ENCODE peak calls at places on chromosome X, in ten cellular contexts. One of them, this sample, is unnamed.
A peak's percentile ranks its signal among the peaks of the same experiment; 100 is the strongest.

GRCh38 chrX:109871489-109871888 is 131.4 kb upstream of the TMEM164 start:
- DNase-seq in sigmoid colon: no peak
- DNase-seq in mucosa of descending colon: no peak
- DNase-seq in CD8-positive, alpha-beta T cell: no peak
- DNase-seq in cardiac muscle cell: no peak
- DNase-seq in stomach: no peak
- DNase-seq in heart right ventricle: no peak
- DNase-seq in right atrium auricular region: no peak
- DNase-seq in left ventricle myocardium inferior: no peak
- DNase-seq in IMR-90: no peak
- DNase-seq in this sample: no peak

GRCh38 chrX:13845721-13846378 is 29.0 kb upstream of the GPM6B start:
- DNase-seq in cardiac muscle cell: no peak
- DNase-seq in sigmoid colon: no peak
- DNase-seq in heart right ventricle: no peak
- DNase-seq in mucosa of descending colon: no peak
- DNase-seq in stomach: no peak
- DNase-seq in left ventricle myocardium inferior: no peak
- DNase-seq in CD8-positive, alpha-beta T cell: no peak
- DNase-seq in IMR-90: no peak
- DNase-seq in right atrium auricular region: no peak
- DNase-seq in this sample: no peak

GRCh38 chrX:107849747-107850478 is 24.2 kb downstream of the MID2 start:
- DNase-seq in IMR-90: no peak
- DNase-seq in sigmoid colon: no peak
- DNase-seq in left ventricle myocardium inferior: no peak
- DNase-seq in mucosa of descending colon: no peak
- DNase-seq in CD8-positive, alpha-beta T cell: no peak
- DNase-seq in heart right ventricle: no peak
- DNase-seq in right atrium auricular region: no peak
- DNase-seq in cardiac muscle cell: no peak
- DNase-seq in stomach: no peak
- DNase-seq in this sample: no peak

GRCh38 chrX:20066968-20067708 is 49.6 kb downstream of the MAP7D2 start:
- DNase-seq in mucosa of descending colon: no peak
- DNase-seq in right atrium auricular region: no peak
- DNase-seq in CD8-positive, alpha-beta T cell: peak; percentile 6
- DNase-seq in sigmoid colon: no peak
- DNase-seq in IMR-90: peak; percentile 70
- DNase-seq in left ventricle myocardium inferior: no peak
- DNase-seq in heart right ventricle: no peak
- DNase-seq in stomach: no peak
- DNase-seq in cardiac muscle cell: peak; percentile 19
- DNase-seq in this sample: no peak

GRCh38 chrX:137354851-137355250 is 211.1 kb upstream of the ZIC3 start:
- DNase-seq in CD8-positive, alpha-beta T cell: no peak
- DNase-seq in sigmoid colon: no peak
- DNase-seq in heart right ventricle: no peak
- DNase-seq in cardiac muscle cell: no peak
- DNase-seq in stomach: no peak
- DNase-seq in IMR-90: no peak
- DNase-seq in right atrium auricular region: no peak
- DNase-seq in mucosa of descending colon: no peak
- DNase-seq in left ventricle myocardium inferior: no peak
- DNase-seq in this sample: no peak

GRCh38 chrX:80808854-80809493 is 703 bp downstream of the BRWD3 start:
- DNase-seq in cardiac muscle cell: peak; percentile 10
- DNase-seq in heart right ventricle: peak; percentile 6
- DNase-seq in stomach: no peak
- DNase-seq in left ventricle myocardium inferior: no peak
- DNase-seq in IMR-90: no peak
- DNase-seq in right atrium auricular region: no peak
- DNase-seq in mucosa of descending colon: peak; percentile 48
- DNase-seq in CD8-positive, alpha-beta T cell: peak; percentile 31
- DNase-seq in sigmoid colon: peak; percentile 70
- DNase-seq in this sample: no peak

GRCh38 chrX:13076176-13076956 is 31.9 kb upstream of the FAM9C start:
- DNase-seq in cardiac muscle cell: no peak
- DNase-seq in CD8-positive, alpha-beta T cell: no peak
- DNase-seq in sigmoid colon: no peak
- DNase-seq in left ventricle myocardium inferior: no peak
- DNase-seq in IMR-90: peak; percentile 51
- DNase-seq in mucosa of descending colon: no peak
- DNase-seq in heart right ventricle: no peak
- DNase-seq in stomach: no peak
- DNase-seq in right atrium auricular region: no peak
- DNase-seq in this sample: no peak

GRCh38 chrX:2701600-2701999 is 10.5 kb downstream of the CD99 start:
- DNase-seq in left ventricle myocardium inferior: peak; percentile 64
- DNase-seq in mucosa of descending colon: no peak
- DNase-seq in heart right ventricle: peak; percentile 43
- DNase-seq in right atrium auricular region: no peak
- DNase-seq in IMR-90: no peak
- DNase-seq in stomach: no peak
- DNase-seq in cardiac muscle cell: peak; percentile 81
- DNase-seq in sigmoid colon: no peak
- DNase-seq in CD8-positive, alpha-beta T cell: no peak
- DNase-seq in this sample: no peak

GRCh38 chrX:64894454-64895038 is 81.7 kb downstream of the ZC4H2 start:
- DNase-seq in sigmoid colon: no peak
- DNase-seq in stomach: peak; percentile 48
- DNase-seq in IMR-90: peak; percentile 5
- DNase-seq in left ventricle myocardium inferior: no peak
- DNase-seq in cardiac muscle cell: peak; percentile 56
- DNase-seq in heart right ventricle: no peak
- DNase-seq in right atrium auricular region: no peak
- DNase-seq in CD8-positive, alpha-beta T cell: peak; percentile 17
- DNase-seq in mucosa of descending colon: peak; percentile 50
- DNase-seq in this sample: no peak

GRCh38 chrX:39688576-39689373 is 409.0 kb downstream of the BCOR start:
- DNase-seq in left ventricle myocardium inferior: peak; percentile 73
- DNase-seq in cardiac muscle cell: peak; percentile 93
- DNase-seq in right atrium auricular region: no peak
- DNase-seq in mucosa of descending colon: peak; percentile 82
- DNase-seq in sigmoid colon: peak; percentile 76
- DNase-seq in heart right ventricle: peak; percentile 60
- DNase-seq in stomach: peak; percentile 75
- DNase-seq in CD8-positive, alpha-beta T cell: no peak
- DNase-seq in IMR-90: peak; percentile 7
- DNase-seq in this sample: peak; percentile 65

GRCh38 chrX:38704146-38704882 is 96.9 kb upstream of the MID1IP1 start:
- DNase-seq in CD8-positive, alpha-beta T cell: no peak
- DNase-seq in heart right ventricle: no peak
- DNase-seq in cardiac muscle cell: no peak
- DNase-seq in mucosa of descending colon: no peak
- DNase-seq in stomach: no peak
- DNase-seq in IMR-90: no peak
- DNase-seq in sigmoid colon: no peak
- DNase-seq in left ventricle myocardium inferior: no peak
- DNase-seq in right atrium auricular region: no peak
- DNase-seq in this sample: no peak

GRCh38 chrX:130108647-130109428 is 1.5 kb downstream of the ELF4 start:
- DNase-seq in IMR-90: no peak
- DNase-seq in CD8-positive, alpha-beta T cell: peak; percentile 41
- DNase-seq in cardiac muscle cell: no peak
- DNase-seq in sigmoid colon: no peak
- DNase-seq in heart right ventricle: no peak
- DNase-seq in mucosa of descending colon: peak; percentile 78
- DNase-seq in right atrium auricular region: no peak
- DNase-seq in stomach: no peak
- DNase-seq in left ventricle myocardium inferior: peak; percentile 39
- DNase-seq in this sample: peak; percentile 72

GRCh38 chrX:109839694-109840358 is 106.8 kb upstream of the ACSL4 start:
- DNase-seq in mucosa of descending colon: no peak
- DNase-seq in cardiac muscle cell: no peak
- DNase-seq in sigmoid colon: peak; percentile 64
- DNase-seq in CD8-positive, alpha-beta T cell: no peak
- DNase-seq in IMR-90: no peak
- DNase-seq in left ventricle myocardium inferior: peak; percentile 13
- DNase-seq in stomach: no peak
- DNase-seq in right atrium auricular region: no peak
- DNase-seq in heart right ventricle: no peak
- DNase-seq in this sample: no peak

GRCh38 chrX:37995428-37995827 is 10.9 kb upstream of the SYTL5 start:
- DNase-seq in heart right ventricle: no peak
- DNase-seq in stomach: no peak
- DNase-seq in sigmoid colon: no peak
- DNase-seq in right atrium auricular region: no peak
- DNase-seq in IMR-90: no peak
- DNase-seq in cardiac muscle cell: no peak
- DNase-seq in left ventricle myocardium inferior: no peak
- DNase-seq in mucosa of descending colon: no peak
- DNase-seq in CD8-positive, alpha-beta T cell: no peak
- DNase-seq in this sample: no peak

GRCh38 chrX:140091276-140091886 is 126.1 kb upstream of the CXorf66 start:
- DNase-seq in left ventricle myocardium inferior: peak; percentile 25
- DNase-seq in right atrium auricular region: no peak
- DNase-seq in heart right ventricle: no peak
- DNase-seq in mucosa of descending colon: peak; percentile 36
- DNase-seq in cardiac muscle cell: peak; percentile 48
- DNase-seq in sigmoid colon: peak; percentile 60
- DNase-seq in IMR-90: no peak
- DNase-seq in stomach: peak; percentile 36
- DNase-seq in CD8-positive, alpha-beta T cell: no peak
- DNase-seq in this sample: peak; percentile 45

DNA sequence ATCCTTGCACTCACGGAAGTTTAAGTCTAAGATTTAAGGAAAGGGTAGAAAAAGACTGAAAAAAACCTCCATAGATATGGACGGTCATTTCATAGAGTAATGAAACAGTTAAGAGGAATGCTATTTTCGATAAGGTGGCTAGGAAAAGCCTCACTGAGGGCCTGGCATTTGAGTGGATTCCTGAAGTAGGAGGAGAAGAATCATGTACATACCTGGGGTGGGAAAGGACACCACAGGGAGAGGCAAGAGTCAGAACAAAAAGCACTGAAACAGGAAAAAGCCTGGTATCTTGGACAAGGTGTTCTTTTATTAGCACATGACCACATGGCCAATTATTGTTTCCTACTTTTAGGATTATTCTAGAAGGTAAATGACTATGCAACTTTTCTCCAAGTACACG is 547.2 kb upstream of the DIPK2B start:
- DNase-seq in stomach: no peak
- DNase-seq in mucosa of descending colon: no peak
- DNase-seq in cardiac muscle cell: no peak
- DNase-seq in right atrium auricular region: no peak
- DNase-seq in sigmoid colon: no peak
- DNase-seq in IMR-90: no peak
- DNase-seq in left ventricle myocardium inferior: no peak
- DNase-seq in heart right ventricle: no peak
- DNase-seq in CD8-positive, alpha-beta T cell: no peak
- DNase-seq in this sample: no peak
- H3K4me1 ChIP-seq in stomach: peaks cover 21% of the 10 kb centered on the region
- H3K4me1 ChIP-seq in mucosa of descending colon: peaks cover 2% of the 10 kb centered on the region
- H3K4me1 ChIP-seq in cardiac muscle cell: no peaks in the 10 kb centered on the region
- H3K4me1 ChIP-seq in right atrium auricular region: no peaks in the 10 kb centered on the region
- H3K4me1 ChIP-seq in sigmoid colon: peaks cover 29% of the 10 kb centered on the region
- H3K4me1 ChIP-seq in IMR-90: peaks cover 5% of the 10 kb centered on the region
- H3K4me1 ChIP-seq in left ventricle myocardium inferior: peaks cover 19% of the 10 kb centered on the region
- H3K4me1 ChIP-seq in heart right ventricle: peaks cover 9% of the 10 kb centered on the region
- H3K4me1 ChIP-seq in CD8-positive, alpha-beta T cell: peaks cover 9% of the 10 kb centered on the region
- H3K4me1 ChIP-seq in this sample: peaks cover 36% of the 10 kb centered on the region

DNA sequence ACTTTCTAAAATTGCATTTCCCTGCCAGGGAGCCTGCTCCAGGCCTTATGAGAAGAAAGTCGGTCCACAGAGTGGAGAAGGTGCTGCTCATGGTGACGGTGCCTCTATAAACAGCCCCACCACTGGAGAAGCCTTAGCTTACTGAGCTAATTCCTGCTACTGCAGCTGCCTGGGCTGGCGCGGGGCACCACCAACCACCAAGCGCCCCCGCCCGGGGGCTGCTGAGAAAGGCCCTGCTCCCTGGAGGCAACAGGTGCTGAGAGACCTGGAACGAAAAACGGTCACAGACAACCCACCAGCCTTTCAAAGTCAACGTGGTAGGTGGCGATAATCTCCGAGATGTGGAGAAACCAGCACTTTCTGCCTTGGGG is 2.9 kb downstream of the HCFC1 start:
- DNase-seq in sigmoid colon: peak; percentile 65
- DNase-seq in cardiac muscle cell: peak; percentile 35
- DNase-seq in mucosa of descending colon: no peak
- DNase-seq in heart right ventricle: no peak
- DNase-seq in CD8-positive, alpha-beta T cell: peak; percentile 56
- DNase-seq in stomach: no peak
- DNase-seq in left ventricle myocardium inferior: no peak
- DNase-seq in right atrium auricular region: no peak
- DNase-seq in IMR-90: no peak
- DNase-seq in this sample: no peak
- TF ChIP-seq CTCF in sigmoid colon: no peak
- TF ChIP-seq CTCF in cardiac muscle cell: no peak
- TF ChIP-seq CTCF in mucosa of descending colon: no peak
- TF ChIP-seq CTCF in heart right ventricle: no peak
- TF ChIP-seq CTCF in CD8-positive, alpha-beta T cell: no peak
- TF ChIP-seq CTCF in stomach: no peak
- TF ChIP-seq CTCF in left ventricle myocardium inferior: no peak
- TF ChIP-seq CTCF in right atrium auricular region: no peak
- TF ChIP-seq CTCF in IMR-90: no peak
- TF ChIP-seq CTCF in this sample: peak; percentile 3

DNA sequence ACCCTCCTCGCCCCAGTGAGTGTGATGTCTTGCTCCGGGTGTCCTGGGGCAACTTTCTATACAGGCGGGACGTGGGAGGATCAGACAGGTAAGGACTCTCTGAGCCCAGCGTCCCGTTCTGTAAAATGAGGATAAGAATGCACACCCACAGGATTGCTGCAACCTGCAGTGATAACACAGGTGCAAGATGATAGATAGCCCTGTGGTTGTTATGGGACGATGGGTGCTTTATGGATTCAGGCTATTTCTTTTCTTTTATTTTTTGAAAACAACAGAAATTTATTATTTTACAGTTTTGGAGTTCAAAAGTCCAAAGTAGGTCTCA is 28.6 kb downstream of the BEX3 start:
- DNase-seq in cardiac muscle cell: no peak
- DNase-seq in CD8-positive, alpha-beta T cell: no peak
- DNase-seq in heart right ventricle: no peak
- DNase-seq in sigmoid colon: no peak
- DNase-seq in IMR-90: no peak
- DNase-seq in left ventricle myocardium inferior: no peak
- DNase-seq in stomach: no peak
- DNase-seq in mucosa of descending colon: no peak
- DNase-seq in right atrium auricular region: no peak
- DNase-seq in this sample: no peak
- H3K4me1 ChIP-seq in cardiac muscle cell: peaks cover 7% of the 10 kb centered on the region
- H3K4me1 ChIP-seq in CD8-positive, alpha-beta T cell: no peaks in the 10 kb centered on the region
- H3K4me1 ChIP-seq in heart right ventricle: peaks cover 3% of the 10 kb centered on the region
- H3K4me1 ChIP-seq in sigmoid colon: no peaks in the 10 kb centered on the region
- H3K4me1 ChIP-seq in IMR-90: no peaks in the 10 kb centered on the region
- H3K4me1 ChIP-seq in left ventricle myocardium inferior: no peaks in the 10 kb centered on the region
- H3K4me1 ChIP-seq in stomach: no peaks in the 10 kb centered on the region
- H3K4me1 ChIP-seq in mucosa of descending colon: no peaks in the 10 kb centered on the region
- H3K4me1 ChIP-seq in right atrium auricular region: no peaks in the 10 kb centered on the region
- H3K4me1 ChIP-seq in this sample: no peaks in the 10 kb centered on the region

DNA sequence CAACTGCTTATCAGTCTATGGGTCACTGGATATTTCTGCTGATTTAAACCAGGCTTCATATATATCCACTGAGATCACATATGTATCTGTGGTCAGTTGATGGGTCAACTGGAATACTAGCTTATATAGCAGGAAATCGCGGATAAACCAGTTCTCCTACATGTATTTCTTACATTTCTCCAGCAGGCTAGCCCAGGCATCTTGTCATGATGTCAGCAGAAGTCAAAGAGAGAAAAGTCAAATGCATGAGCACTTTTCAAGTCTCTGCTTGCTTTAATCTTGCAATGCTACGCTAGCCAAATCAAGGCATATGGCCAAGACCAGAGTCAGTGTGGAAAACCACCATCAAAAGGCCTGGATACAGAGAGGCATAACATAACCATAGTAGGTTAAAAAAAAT is 1008.8 kb upstream of the DIAPH2 start:
- DNase-seq in mucosa of descending colon: no peak
- DNase-seq in stomach: no peak
- DNase-seq in CD8-positive, alpha-beta T cell: no peak
- DNase-seq in sigmoid colon: no peak
- DNase-seq in right atrium auricular region: no peak
- DNase-seq in cardiac muscle cell: no peak
- DNase-seq in heart right ventricle: no peak
- DNase-seq in IMR-90: no peak
- DNase-seq in left ventricle myocardium inferior: no peak
- DNase-seq in this sample: no peak
- TF ChIP-seq CTCF in mucosa of descending colon: no peak
- TF ChIP-seq CTCF in stomach: no peak
- TF ChIP-seq CTCF in CD8-positive, alpha-beta T cell: no peak
- TF ChIP-seq CTCF in sigmoid colon: no peak
- TF ChIP-seq CTCF in right atrium auricular region: no peak
- TF ChIP-seq CTCF in cardiac muscle cell: no peak
- TF ChIP-seq CTCF in heart right ventricle: no peak
- TF ChIP-seq CTCF in IMR-90: no peak
- TF ChIP-seq CTCF in left ventricle myocardium inferior: no peak
- TF ChIP-seq CTCF in this sample: no peak

This sample was measured in lower lobe of right lung.